ENCODE peak calls at places on chromosomes 12 and 14, in four cellular contexts. V, Z, L and U are unnamed samples.
A peak's percentile ranks its signal among the peaks of the same experiment; 100 is the strongest.

GRCh38 chr14:91839754-91840153 is 27.6 kb downstream of the TC2N start:
- DNase-seq in V (peak; percentile 30), Z (no peak), L (no peak), U (no peak)

GRCh38 chr14:73662439-73663056 is 17.8 kb downstream of the DNAL1 start:
- DNase-seq in V (peak; percentile 33), Z (no peak), L (peak; percentile 80), U (peak; percentile 56)

GRCh38 chr12:110248096-110248447 is 33.0 kb upstream of the ATP2A2 start:
- DNase-seq in V (no peak), Z (no peak), L (peak; percentile 42), U (no peak)

GRCh38 chr14:62736426-62737043 is 308.7 kb downstream of the KCNH5 start:
- DNase-seq in V (no peak), Z (no peak), L (no peak), U (no peak)

GRCh38 chr12:69949324-69949723 is 124.3 kb downstream of the MYRFL start:
- DNase-seq in V (no peak), Z (no peak), L (no peak), U (no peak)

GRCh38 chr14:25110101-25110500 is 60.2 kb upstream of the STXBP6 start:
- DNase-seq in V (no peak), Z (no peak), L (no peak), U (no peak)

GRCh38 chr12:127487031-127487430 is 779.9 kb upstream of the TMEM132C start:
- DNase-seq in V (no peak), Z (no peak), L (no peak), U (no peak)

GRCh38 chr12:105167346-105167745 is 59.8 kb downstream of the WASHC4 start:
- DNase-seq in V (no peak), Z (no peak), L (no peak), U (peak; percentile 0)

GRCh38 chr14:43786066-43786762 is 720.9 kb downstream of the FSCB start:
- DNase-seq in V (no peak), Z (peak; percentile 28), L (no peak), U (no peak)

GRCh38 chr12:57126561-57126960 is 1.7 kb upstream of the LRP1 start:
- DNase-seq in V (no peak), Z (no peak), L (no peak), U (no peak)

GRCh38 chr14:97458302-97459137 is 661.3 kb downstream of the VRK1 start:
- DNase-seq in V (peak; percentile 83), Z (peak; percentile 56), L (no peak), U (no peak)
- H3K4me3 ChIP-seq in V (peak overlapping the region; percentile 36), Z (peak overlapping the region; percentile 39), L (no peak overlapping the region), U (no peak overlapping the region)

GRCh38 chr12:72272731-72273498 is 745 bp downstream of the TRHDE start:
- DNase-seq in V (peak; percentile 65), Z (peak; percentile 56), L (no peak), U (no peak)
- H3K4me3 ChIP-seq in V (peak overlapping the region; percentile 73), Z (peak overlapping the region; percentile 61), L (peak overlapping the region; percentile 24), U (peak overlapping the region; percentile 71)

DNA sequence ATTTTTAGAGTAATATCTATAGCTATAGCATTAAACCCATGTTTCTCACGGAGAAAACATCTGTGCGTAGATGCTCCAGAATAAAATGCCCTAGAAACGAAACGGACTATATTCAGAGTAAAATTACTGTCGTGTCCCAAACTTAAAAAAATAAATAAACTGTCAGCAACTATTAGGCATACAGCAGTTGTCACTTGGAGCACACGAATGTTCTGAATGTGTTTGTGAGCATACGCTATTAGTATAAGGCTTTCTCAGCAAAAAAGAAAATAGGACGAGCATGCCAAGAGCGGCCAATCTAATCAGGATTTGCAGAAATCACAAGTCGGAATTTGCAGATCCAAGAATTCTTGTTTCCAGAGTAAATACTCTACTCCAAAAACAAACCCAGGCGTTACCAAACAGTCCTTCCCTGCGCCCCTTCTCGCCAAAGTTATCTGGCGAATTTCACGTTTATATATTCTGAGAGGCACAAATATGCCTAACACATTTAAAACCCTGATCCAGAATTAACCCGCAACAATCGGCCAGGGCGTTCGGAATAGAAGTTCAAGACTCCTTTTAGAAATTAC is 835 bp downstream of the PTPN21 start:
- DNase-seq in V (no peak), Z (no peak), L (no peak), U (no peak)
- H3K4me3 ChIP-seq in V (peak overlapping the region; percentile 66), Z (peak overlapping the region; percentile 76), L (peak overlapping the region; percentile 97), U (peak overlapping the region; percentile 76)

GRCh38 chr12:128853321-128854197 is at the start of gene GLT1D1:
- DNase-seq in V (peak; percentile 88), Z (no peak), L (no peak), U (no peak)
- H3K4me3 ChIP-seq in V (peak within 1 kb of the TSS; percentile 75), Z (peak within 1 kb of the TSS; percentile 43), L (no peak within 1 kb of the TSS), U (no peak within 1 kb of the TSS)

GRCh38 chr12:42546709-42547108 is 42.8 kb downstream of the PRICKLE1 start:
- DNase-seq in V (no peak), Z (no peak), L (no peak), U (no peak)

GRCh38 chr12:42552822-42553221 is 36.7 kb downstream of the PRICKLE1 start:
- DNase-seq in V (peak; percentile 33), Z (no peak), L (no peak), U (no peak)

GRCh38 chr12:42550815-42551214 is 38.7 kb downstream of the PRICKLE1 start:
- DNase-seq in V (no peak), Z (no peak), L (no peak), U (no peak)
- H3K4me3 ChIP-seq in V (no peak overlapping the region), Z (no peak overlapping the region), L (no peak overlapping the region), U (no peak overlapping the region)